ENCODE peak calls at places on chromosomes 13 and 19, in four cellular contexts. K, T, L and Q are unnamed samples.

GRCh38 chr19:35199481-35199880 is 29.1 kb downstream of the FAM187B start:
- DNase-seq in T (no peak), L (no peak), K (no peak), Q (no peak)

GRCh38 chr19:15237759-15238638 is 5.8 kb upstream of the EPHX3 start:
- DNase-seq in K (no peak), L (no peak), T (no peak), Q (no peak)

GRCh38 chr13:27177852-27178251 is 6.2 kb upstream of the USP12 start:
- DNase-seq in K (no peak), L (no peak), T (no peak), Q (no peak)

GRCh38 chr13:68727165-68727564 is 1380.5 kb upstream of the ATXN8OS start:
- DNase-seq in K (no peak), T (no peak), L (no peak), Q (no peak)

GRCh38 chr19:15825753-15826152 is 10.3 kb upstream of the OR10H1 start:
- DNase-seq in L (no peak), T (no peak), K (no peak), Q (no peak)

GRCh38 chr19:46068345-46069258 is 27.8 kb upstream of the IGFL4 start:
- DNase-seq in T (no peak), K (no peak), L (no peak), Q (no peak)

GRCh38 chr13:83312194-83312593 is 570.1 kb downstream of the SLITRK1 start:
- DNase-seq in T (no peak), L (no peak), K (no peak), Q (no peak)

GRCh38 chr13:32178763-32179162 is 136.4 kb downstream of the ZAR1L start:
- DNase-seq in L (no peak), K (no peak), T (no peak), Q (no peak)

GRCh38 chr19:51959791-51960190 is 26.8 kb downstream of the ZNF350 start:
- DNase-seq in T (no peak), K (no peak), L (no peak), Q (no peak)

GRCh38 chr13:69324109-69324886 is 783.3 kb upstream of the ATXN8OS start:
- DNase-seq in T (no peak), K (no peak), L (no peak), Q (no peak)

GRCh38 chr19:47109541-47110375 is 3.8 kb downstream of the ZC3H4 start:
- DNase-seq in K (no peak), T (no peak), L (no peak), Q (no peak)
- TF ChIP-seq POLR2A in K (no peak), T (peak), L (peak), Q (no peak)

GRCh38 chr13:98549728-98550317 is 27.1 kb downstream of the STK24 start:
- DNase-seq in L (no peak), T (no peak), K (no peak), Q (no peak)
- TF ChIP-seq POLR2A in L (no peak), T (no peak), K (no peak), Q (no peak)

GRCh38 chr13:100604909-100605308 is 16.3 kb upstream of the GGACT start:
- DNase-seq in K (no peak), T (no peak), L (no peak), Q (no peak)

GRCh38 chr13:100611678-100612492 is 23.3 kb upstream of the GGACT start:
- DNase-seq in T (no peak), L (no peak), K (no peak), Q (no peak)

GRCh38 chr13:100610399-100611347 is 22.1 kb upstream of the GGACT start:
- DNase-seq in L (peak), K (no peak), T (no peak), Q (no peak)

GRCh38 chr13:100608906-100609305 is 20.3 kb upstream of the GGACT start:
- DNase-seq in K (no peak), T (no peak), L (peak), Q (no peak)
- TF ChIP-seq POLR2A in K (no peak), T (no peak), L (peak), Q (no peak)

DNA sequence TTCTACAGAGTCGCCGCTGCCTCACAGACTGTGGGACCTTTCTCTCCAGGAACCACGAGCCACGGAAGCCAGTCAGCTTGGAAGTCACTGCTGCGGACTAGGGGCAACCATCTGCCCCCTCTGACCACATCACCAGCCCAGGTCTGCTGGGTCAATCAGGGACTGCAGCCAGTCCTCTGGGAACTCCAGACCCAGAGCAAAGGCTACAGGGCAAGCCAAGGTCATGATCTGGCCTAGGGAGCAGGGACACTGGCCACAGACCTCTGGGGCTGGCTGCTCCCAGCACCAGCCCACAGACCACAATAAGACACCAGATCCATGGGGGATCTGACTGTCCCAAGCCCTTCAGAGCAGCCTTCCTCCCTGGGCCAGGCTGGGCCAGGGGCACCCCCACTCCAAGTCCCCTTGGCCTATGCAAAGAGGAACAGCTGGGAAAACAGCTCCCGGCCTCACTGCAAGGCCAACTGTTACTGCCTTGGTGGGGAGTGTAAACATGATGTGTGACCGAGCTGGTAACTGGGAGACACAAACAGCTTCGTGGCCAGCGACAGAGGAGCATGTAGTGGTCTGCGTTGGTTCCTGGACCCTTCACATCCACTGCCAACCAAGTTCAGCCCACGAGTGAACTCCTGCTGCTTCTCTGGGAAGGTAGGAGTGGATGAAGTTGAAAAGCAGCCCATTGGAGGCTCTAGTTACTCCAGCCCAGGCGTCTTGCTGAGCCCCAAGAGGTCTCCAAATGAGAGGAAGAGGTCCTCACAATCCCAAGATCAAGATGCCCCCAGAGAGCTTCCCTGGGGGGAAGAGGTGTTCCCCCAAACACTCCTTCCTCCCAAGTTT is 1.5 kb downstream of the AKT2 start:
- DNase-seq in T (no peak), L (no peak), K (no peak), Q (no peak)
- TF ChIP-seq POLR2A in T (no peak), L (no peak), K (no peak), Q (no peak)

DNA sequence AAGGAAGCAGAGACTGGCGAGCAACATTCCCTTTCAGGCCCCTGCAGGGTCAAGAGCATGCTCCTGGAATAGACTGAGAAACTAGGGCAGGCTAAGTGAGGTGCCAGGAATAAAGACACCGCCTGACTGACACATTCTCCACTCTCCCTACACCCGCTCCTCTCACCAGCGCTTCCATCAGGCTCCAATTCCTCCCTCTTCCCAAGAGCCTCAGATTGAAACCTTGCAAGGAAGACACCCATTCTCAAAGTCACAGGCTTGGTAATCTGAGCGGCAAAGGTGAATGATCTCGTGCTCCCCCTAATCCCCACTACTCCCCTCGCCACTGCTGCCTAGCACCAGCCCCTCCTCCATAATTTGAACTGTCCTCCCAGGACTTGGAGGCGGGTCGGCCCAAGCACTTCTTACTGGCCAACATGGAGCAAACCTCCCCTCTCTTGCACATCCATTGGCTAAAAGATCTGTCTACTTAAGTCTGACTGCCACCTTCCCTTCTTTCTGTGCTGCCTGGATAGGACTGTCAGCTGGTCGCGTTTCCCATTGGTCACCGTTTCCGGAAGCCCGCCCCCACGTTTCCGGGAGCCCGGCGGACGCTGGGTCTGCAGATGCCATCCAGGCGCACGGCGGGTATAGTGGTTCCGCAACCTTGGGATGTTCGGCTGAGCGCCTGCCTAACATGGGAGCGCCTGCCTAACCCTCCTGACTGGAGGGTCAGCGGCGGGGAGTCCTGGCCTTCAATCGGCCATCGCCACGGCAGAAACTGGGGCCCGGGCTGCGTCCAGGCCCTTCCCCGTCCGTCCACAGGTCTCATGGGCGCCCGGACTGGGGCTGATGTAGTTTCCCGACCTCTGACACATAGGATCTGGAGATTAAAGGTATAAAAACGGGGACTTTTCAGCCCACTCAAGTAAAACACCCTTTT is 33.6 kb downstream of the ZNF383 start:
- DNase-seq in T (no peak), L (peak), K (peak), Q (peak)
- TF ChIP-seq POLR2A in T (no peak), L (peak), K (no peak), Q (no peak)